ENCODE peak calls at places on chromosomes 13 and 19, in six cellular contexts. O, B, W, V, Z and I are unnamed samples.

GRCh38 chr13:72221276-72221962 is 354.4 kb upstream of the DACH1 start:
- DNase-seq in O (peak; percentile 63), B (no peak), W (no peak), V (peak; percentile 91), Z (no peak), I (no peak)

GRCh38 chr13:39603424-39603947 is 493 bp upstream of the LHFPL6 start:
- DNase-seq in O (no peak), B (no peak), W (no peak), V (peak; percentile 41), Z (no peak), I (peak; percentile 12)

GRCh38 chr19:50314724-50315700 is 14.2 kb downstream of the KCNC3 start:
- DNase-seq in O (no peak), B (no peak), W (no peak), V (peak; percentile 69), Z (no peak), I (no peak)

GRCh38 chr13:109271061-109271460 is 515.3 kb downstream of the IRS2 start:
- DNase-seq in O (no peak), B (no peak), W (no peak), V (no peak), Z (no peak), I (no peak)

GRCh38 chr13:90591927-90592268 is 755.6 kb upstream of the MIR17HG start:
- DNase-seq in O (no peak), B (no peak), W (no peak), V (peak; percentile 41), Z (no peak), I (no peak)

GRCh38 chr19:53812335-53812734 is 11.8 kb downstream of the NLRP12 start:
- DNase-seq in O (no peak), B (no peak), W (no peak), V (peak; percentile 55), Z (no peak), I (no peak)

GRCh38 chr13:21584973-21585592 is 18.9 kb downstream of the MICU2 start:
- DNase-seq in O (no peak), B (no peak), W (no peak), V (no peak), Z (no peak), I (no peak)

GRCh38 chr13:93224545-93224944 is 2.1 kb upstream of the GPC6 start:
- DNase-seq in O (no peak), B (no peak), W (no peak), V (peak; percentile 77), Z (no peak), I (no peak)

GRCh38 chr13:105925496-105925895 is 610.0 kb downstream of the EFNB2 start:
- DNase-seq in O (no peak), B (no peak), W (no peak), V (no peak), Z (no peak), I (no peak)

GRCh38 chr13:99870541-99870940 is 101.0 kb downstream of the ZIC5 start:
- DNase-seq in O (no peak), B (no peak), W (no peak), V (no peak), Z (no peak), I (no peak)

GRCh38 chr13:29756506-29756905 is 93.9 kb downstream of the UBL3 start:
- DNase-seq in O (no peak), B (no peak), W (no peak), V (no peak), Z (no peak), I (no peak)

GRCh38 chr13:33940898-33941297 is 122.9 kb downstream of the RFC3 start:
- DNase-seq in O (no peak), B (no peak), W (no peak), V (peak; percentile 70), Z (no peak), I (no peak)

GRCh38 chr13:50998326-50998725 is 88.7 kb downstream of the RNASEH2B start:
- DNase-seq in O (no peak), B (no peak), W (no peak), V (no peak), Z (peak; percentile 29), I (no peak)

GRCh38 chr19:38535212-38535611 is 82.5 kb downstream of the MAP4K1 start:
- DNase-seq in O (no peak), B (no peak), W (no peak), V (no peak), Z (no peak), I (no peak)

GRCh38 chr19:38537071-38537847 is 80.5 kb downstream of the MAP4K1 start:
- DNase-seq in O (no peak), B (no peak), W (no peak), V (no peak), Z (no peak), I (no peak)

GRCh38 chr19:38539751-38540150 is 78.0 kb downstream of the MAP4K1 start:
- DNase-seq in O (no peak), B (no peak), W (no peak), V (no peak), Z (no peak), I (no peak)

GRCh38 chr19:38538793-38539528 is 78.8 kb downstream of the MAP4K1 start:
- DNase-seq in O (no peak), B (no peak), W (no peak), V (no peak), Z (no peak), I (no peak)

DNA sequence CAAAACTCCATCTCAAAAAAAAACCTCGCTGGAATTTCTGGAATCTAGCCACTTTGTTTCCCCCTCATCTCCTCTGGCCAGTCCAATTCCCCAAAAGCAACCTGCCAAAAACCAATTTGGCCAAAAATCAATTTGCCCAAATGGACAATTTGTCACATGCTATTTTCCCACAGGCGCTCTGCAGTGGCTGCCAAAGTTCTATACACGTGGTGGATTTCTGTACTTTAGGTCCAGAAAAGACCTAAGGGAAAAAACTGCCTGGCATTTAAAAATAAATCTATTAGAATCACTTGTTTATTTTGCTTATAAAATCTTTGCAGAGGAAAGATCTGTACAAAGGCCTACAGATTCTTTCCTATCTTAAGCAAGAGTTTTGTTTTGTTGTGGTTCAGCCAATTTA is 79.4 kb downstream of the MAP4K1 start:
- DNase-seq in O (peak; percentile 52), B (no peak), W (no peak), V (no peak), Z (no peak), I (no peak)
- H3K27ac ChIP-seq in O (peak overlapping the region; percentile 54), B (no peak overlapping the region), W (peak overlapping the region; percentile 42), V (no peak overlapping the region), Z (no peak overlapping the region), I (no peak overlapping the region)

GRCh38 chr13:75316427-75316826 is 165.5 kb downstream of the TBC1D4 start:
- DNase-seq in O (no peak), B (no peak), W (no peak), V (no peak), Z (no peak), I (no peak)
- H3K27ac ChIP-seq in O (no peak overlapping the region), B (no peak overlapping the region), W (no peak overlapping the region), V (no peak overlapping the region), Z (no peak overlapping the region), I (no peak overlapping the region)

DNA sequence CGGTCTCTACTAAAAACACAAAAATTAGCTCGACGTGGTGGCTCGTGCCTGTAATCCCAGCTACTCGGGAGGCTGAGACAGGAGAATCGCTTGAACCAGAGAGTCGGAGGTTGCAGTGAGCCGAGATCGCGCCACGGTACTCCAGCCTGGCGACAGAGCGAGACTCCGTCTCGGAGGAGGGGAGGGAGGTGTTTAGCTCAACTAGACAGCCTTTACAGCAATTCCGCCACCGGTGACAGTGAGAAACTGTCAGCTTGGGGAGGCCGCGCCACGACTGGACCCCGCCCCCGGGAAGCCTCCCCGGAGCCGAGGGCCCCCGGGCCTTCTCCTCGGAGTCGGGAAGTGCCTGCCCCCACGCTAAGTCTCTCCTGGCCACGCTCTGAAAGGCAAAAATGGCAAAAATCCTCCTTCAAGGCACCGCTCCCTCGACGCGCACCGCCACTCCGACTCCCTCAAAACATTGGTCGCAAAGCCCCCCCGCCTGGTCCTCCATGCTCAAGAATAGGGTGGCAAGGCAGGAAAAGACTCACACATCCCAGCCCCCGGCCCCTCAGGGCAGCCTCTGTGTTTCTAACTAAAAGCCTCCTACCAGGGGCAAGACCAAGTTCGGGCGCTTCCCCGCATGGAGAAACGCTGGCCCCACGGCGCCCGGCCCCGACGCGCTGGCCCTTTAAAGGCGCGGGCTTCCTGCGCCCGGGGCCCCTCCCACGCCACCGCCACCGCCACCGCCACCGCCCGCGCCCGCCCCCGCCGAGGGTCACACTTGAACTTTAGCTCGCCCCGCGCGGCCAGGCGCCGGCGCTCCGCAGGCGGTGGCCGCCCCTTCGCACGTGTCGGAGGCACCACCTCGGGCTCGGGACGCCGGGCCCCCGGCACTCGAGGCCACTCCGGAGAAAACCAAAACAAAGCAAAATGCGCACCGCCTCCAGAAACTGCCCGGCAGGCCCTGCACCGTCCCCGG is 2.1 kb downstream of the FOXO1 start:
- DNase-seq in O (peak; percentile 74), B (peak; percentile 60), W (peak; percentile 82), V (peak; percentile 37), Z (peak; percentile 93), I (peak; percentile 69)
- H3K27ac ChIP-seq in O (peak overlapping the region; percentile 98), B (peak overlapping the region; percentile 82), W (peak overlapping the region; percentile 99), V (no peak overlapping the region), Z (peak overlapping the region; percentile 99), I (peak overlapping the region; percentile 94)

GRCh38 chr13:111051656-111052232 is 63.4 kb upstream of the ARHGEF7 start:
- DNase-seq in O (no peak), B (no peak), W (no peak), V (no peak), Z (peak; percentile 45), I (no peak)
- H3K27ac ChIP-seq in O (no peak overlapping the region), B (no peak overlapping the region), W (no peak overlapping the region), V (no peak overlapping the region), Z (no peak overlapping the region), I (no peak overlapping the region)

DNA sequence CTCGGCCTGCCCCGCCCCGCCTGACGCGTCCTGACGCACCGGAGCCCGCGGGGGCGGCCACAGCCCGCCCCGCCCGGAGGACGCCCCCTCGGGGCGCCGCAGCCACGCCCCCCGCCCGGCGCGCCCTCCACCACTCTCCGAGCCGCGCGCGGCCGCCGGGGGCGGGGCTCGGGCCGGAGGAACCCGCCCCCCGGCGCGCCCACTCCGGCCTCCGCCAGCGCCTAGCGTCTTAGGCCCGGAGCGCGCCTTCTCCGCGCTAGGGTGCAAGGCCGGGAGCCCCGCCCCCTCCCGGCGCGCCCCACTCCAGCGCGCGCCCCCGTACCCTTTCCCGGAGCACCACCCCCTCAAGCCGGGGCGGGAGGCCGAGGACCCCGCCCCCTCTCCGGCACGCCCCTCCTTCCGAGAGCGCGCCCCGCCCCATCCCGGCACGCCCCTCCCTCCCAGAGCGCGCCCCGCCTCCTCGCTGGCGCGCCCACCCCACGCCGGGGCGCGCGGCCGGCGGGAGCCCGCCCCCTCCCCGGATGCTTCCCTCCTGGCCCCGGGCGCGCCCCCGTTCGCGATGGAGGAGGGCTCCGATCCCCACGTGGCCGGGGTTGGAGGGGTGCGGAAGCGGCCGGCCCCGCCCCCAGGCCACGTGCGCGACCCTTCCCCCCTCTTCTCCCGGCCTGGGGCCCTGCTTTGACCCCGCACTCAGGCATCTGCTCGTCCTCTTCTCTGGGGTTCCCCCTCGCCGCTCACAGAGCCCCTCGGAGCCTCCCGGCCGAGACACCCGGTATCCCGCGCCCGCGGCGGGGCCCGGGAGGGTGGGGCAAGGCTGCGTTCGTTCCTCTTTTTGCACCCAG is 480 bp upstream of the KLF16 start:
- DNase-seq in O (peak; percentile 86), B (peak; percentile 83), W (peak; percentile 91), V (peak; percentile 93), Z (no peak), I (peak; percentile 81)
- H3K27ac ChIP-seq in O (peak overlapping the region; percentile 74), B (peak overlapping the region; percentile 67), W (peak overlapping the region; percentile 91), V (no peak overlapping the region), Z (peak overlapping the region; percentile 88), I (peak overlapping the region; percentile 90)